ENCODE peak calls at places on chromosome 20, in nine cellular contexts. P is left ventricle myocardium inferior, D is tibial nerve, L is HCT116, M is heart left ventricle, O is psoas muscle, Q is testis, U is pancreas, C is breast epithelium. R is an unnamed sample. For H3K4me1, the result is how much of the 10 kb centered on the place peaks cover.

GRCh38 chr20:41654884-41655283 is 36.7 kb upstream of the CHD6 start:
- DNase-seq in L (no peak), C (no peak), O (no peak), M (no peak), Q (no peak), D (no peak), U (no peak), P (no peak), R (no peak)

GRCh38 chr20:24694727-24695528 is 225.5 kb downstream of the SYNDIG1 start:
- DNase-seq in Q (peak), M (no peak), P (peak), O (no peak), C (peak), U (no peak), L (no peak), D (no peak), R (peak)

GRCh38 chr20:52500150-52500549 is 308.6 kb upstream of the ZFP64 start:
- DNase-seq in P (no peak), Q (no peak), D (no peak), L (no peak), C (no peak), M (no peak), U (no peak), O (no peak), R (no peak)

GRCh38 chr20:49540232-49540620 is 27.7 kb downstream of the PTGIS start:
- DNase-seq in O (no peak), M (no peak), C (no peak), P (no peak), Q (peak), U (no peak), D (no peak), L (no peak), R (no peak)

GRCh38 chr20:63089051-63089907 is 82.5 kb upstream of the BHLHE23 start:
- DNase-seq in M (peak), P (peak), U (no peak), Q (peak), D (no peak), L (no peak), O (peak), C (peak), R (no peak)

GRCh38 chr20:36311854-36312723 is 6.0 kb downstream of the DLGAP4 start:
- DNase-seq in D (no peak), P (no peak), Q (no peak), O (peak), C (no peak), L (no peak), M (no peak), U (no peak), R (no peak)

GRCh38 chr20:51306521-51307358 is 235.8 kb downstream of the NFATC2 start:
- DNase-seq in C (peak), U (peak), P (peak), O (peak), L (peak), D (peak), Q (peak), M (peak), R (peak)

GRCh38 chr20:32898721-32899120 is 40.0 kb downstream of the EFCAB8 start:
- DNase-seq in D (no peak), P (no peak), O (no peak), Q (no peak), M (no peak), C (no peak), U (no peak), L (no peak), R (no peak)

GRCh38 chr20:12700701-12701100 is 308.1 kb upstream of the SPTLC3 start:
- DNase-seq in C (no peak), O (no peak), M (no peak), P (no peak), D (no peak), L (no peak), U (peak), Q (peak), R (no peak)

GRCh38 chr20:61218886-61219480 is 33.1 kb upstream of the CDH4 start:
- DNase-seq in O (no peak), C (no peak), D (no peak), L (no peak), P (no peak), U (no peak), Q (no peak), M (no peak), R (no peak)

GRCh38 chr20:37651932-37652331 is 41.9 kb upstream of the CTNNBL1 start:
- DNase-seq in U (peak), C (no peak), D (no peak), Q (peak), O (peak), L (peak), M (peak), P (peak), R (peak)

GRCh38 chr20:19786311-19786710 is 28.3 kb downstream of the RIN2 start:
- DNase-seq in O (no peak), M (peak), U (no peak), L (no peak), P (peak), Q (no peak), D (no peak), C (no peak), R (peak)

GRCh38 chr20:10708342-10709185 is 34.8 kb upstream of the JAG1 start:
- DNase-seq in P (no peak), O (no peak), M (no peak), Q (no peak), D (no peak), L (no peak), C (no peak), U (no peak), R (no peak)

GRCh38 chr20:35339007-35339406 is 46.8 kb upstream of the FAM83C start:
- DNase-seq in M (no peak), D (no peak), L (no peak), C (no peak), P (no peak), U (no peak), O (no peak), Q (no peak), R (no peak)

GRCh38 chr20:49379338-49379737 is 101.5 kb upstream of the ZNFX1 start:
- DNase-seq in D (no peak), U (no peak), Q (no peak), C (no peak), L (no peak), M (no peak), P (no peak), O (no peak), R (no peak)

GRCh38 chr20:40704828-40705227 is 15.8 kb upstream of the MAFB start:
- DNase-seq in M (no peak), Q (no peak), U (no peak), O (no peak), C (no peak), L (no peak), P (no peak), D (no peak), R (no peak)

GRCh38 chr20:23106271-23106851 is 20.2 kb upstream of the CD93 start:
- DNase-seq in O (peak), M (peak), U (no peak), D (no peak), C (no peak), P (no peak), L (no peak), Q (peak), R (no peak)

GRCh38 chr20:23195635-23196034 is 109.5 kb upstream of the CD93 start:
- DNase-seq in D (no peak), O (no peak), U (no peak), P (no peak), M (no peak), L (no peak), Q (no peak), C (no peak), R (no peak)

GRCh38 chr20:49929142-49929494 is 7.1 kb upstream of the RNF114 start:
- DNase-seq in M (no peak), C (no peak), Q (no peak), D (no peak), U (no peak), P (no peak), O (no peak), L (no peak), R (no peak)

GRCh38 chr20:61982240-61982950 is 83.3 kb downstream of the TAF4 start:
- DNase-seq in P (no peak), L (no peak), U (no peak), Q (no peak), C (no peak), O (no peak), M (no peak), D (no peak), R (no peak)

DNA sequence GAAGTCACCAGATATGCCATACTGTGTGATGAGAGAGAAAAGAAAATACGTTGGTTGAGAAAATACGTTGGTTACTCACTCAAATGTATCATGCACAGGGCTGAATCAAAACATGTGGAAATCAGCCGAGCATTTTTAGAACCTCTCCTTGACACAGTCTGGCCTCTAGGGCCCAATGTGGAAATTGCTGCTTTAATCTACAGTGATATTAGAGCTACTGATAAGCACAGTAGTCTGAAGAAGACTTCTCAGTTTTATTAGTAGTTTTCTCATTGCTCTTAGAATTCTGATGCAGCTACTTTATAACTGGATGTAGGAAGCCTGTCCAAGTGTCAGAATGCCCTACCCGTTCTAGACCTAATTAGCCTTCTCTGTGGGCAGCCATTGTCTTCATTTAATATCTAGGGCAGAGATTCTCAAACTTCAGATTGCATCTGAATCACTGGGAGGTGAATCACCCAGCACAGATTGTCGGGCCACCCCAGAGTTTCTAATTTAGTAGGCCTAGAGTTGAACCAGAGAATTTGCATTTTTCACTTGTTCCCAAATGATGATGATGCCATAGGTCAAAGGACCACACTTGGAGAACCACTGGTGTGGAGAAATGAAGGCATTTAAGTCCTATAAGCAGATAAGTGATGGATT is 229.1 kb downstream of the PLCB1 start:
- DNase-seq in U (no peak), L (no peak), C (no peak), M (no peak), O (no peak), P (no peak), Q (no peak), D (no peak), R (no peak)
- H3K4me1 ChIP-seq in U (under half), L (under half), C (under half), M (under half), O (under half), P (under half), Q (under half), D (under half), R (under half)

GRCh38 chr20:3759316-3759715 is 8.2 kb downstream of the ADISSP start:
- DNase-seq in D (no peak), P (no peak), Q (no peak), O (no peak), M (no peak), L (no peak), C (no peak), U (no peak), R (no peak)
- TF ChIP-seq CTCF in D (no peak), P (no peak), Q (no peak), O (no peak), M (no peak), L (no peak), C (no peak), U (no peak), R (no peak)

GRCh38 chr20:47557218-47557617 is 55.5 kb downstream of the NCOA3 start:
- DNase-seq in U (no peak), M (no peak), D (no peak), P (no peak), Q (no peak), O (no peak), L (no peak), C (no peak), R (no peak)
- H3K4me1 ChIP-seq in U (under half), M (under half), D (under half), P (half or more), Q (under half), O (under half), L (under half), C (under half), R (under half)

GRCh38 chr20:17608701-17609497 is 39.0 kb downstream of the DSTN start:
- DNase-seq in C (no peak), M (no peak), O (no peak), U (no peak), L (no peak), D (no peak), P (no peak), Q (no peak), R (no peak)
- TF ChIP-seq CTCF in C (no peak), M (no peak), O (no peak), U (no peak), L (no peak), D (no peak), P (no peak), Q (no peak), R (no peak)

DNA sequence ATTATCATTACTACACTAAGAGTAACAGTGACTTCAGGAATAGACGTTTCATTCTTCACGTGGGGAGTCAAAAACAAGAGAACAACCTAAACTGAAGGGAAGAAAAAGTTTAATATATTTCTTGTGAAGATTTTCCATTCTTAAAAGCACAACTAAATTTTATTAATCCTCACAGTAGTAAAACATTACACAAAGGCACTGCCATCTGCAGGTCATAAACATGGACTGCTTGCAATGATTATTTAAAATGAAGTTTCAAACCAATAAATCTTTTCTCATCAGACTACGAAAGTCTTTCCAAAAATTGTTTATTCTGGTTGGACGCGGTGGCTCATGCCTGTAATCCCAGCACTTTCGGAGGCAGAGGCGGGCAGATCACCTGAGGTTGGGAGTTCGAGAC is 2.6 kb downstream of the NCOA5 start:
- DNase-seq in P (no peak), C (no peak), O (no peak), Q (no peak), M (no peak), L (no peak), U (no peak), D (no peak), R (no peak)
- H3K4me1 ChIP-seq in P (half or more), C (under half), O (half or more), Q (under half), M (half or more), L (under half), U (under half), D (under half), R (under half)

GRCh38 chr20:58892126-58892931 is 39.8 kb downstream of the GNAS start:
- DNase-seq in P (peak), L (no peak), D (peak), Q (peak), M (peak), O (peak), C (peak), U (peak), R (peak)
- TF ChIP-seq CTCF in P (no peak), L (no peak), D (no peak), Q (no peak), M (peak), O (no peak), C (no peak), U (no peak), R (no peak)

GRCh38 chr20:44603327-44603726 is 20.9 kb downstream of the PKIG start:
- DNase-seq in C (no peak), O (no peak), P (no peak), D (no peak), L (no peak), U (no peak), Q (no peak), M (no peak), R (no peak)
- H3K4me1 ChIP-seq in C (under half), O (half or more), P (half or more), D (under half), L (under half), U (under half), Q (under half), M (half or more), R (under half)

GRCh38 chr20:2688041-2688591 is 4.5 kb upstream of the EBF4 start:
- DNase-seq in D (no peak), L (peak), P (peak), U (peak), M (peak), C (no peak), O (no peak), Q (peak), R (peak)
- TF ChIP-seq CTCF in D (peak), L (peak), P (peak), U (peak), M (peak), C (no peak), O (peak), Q (peak), R (peak)

DNA sequence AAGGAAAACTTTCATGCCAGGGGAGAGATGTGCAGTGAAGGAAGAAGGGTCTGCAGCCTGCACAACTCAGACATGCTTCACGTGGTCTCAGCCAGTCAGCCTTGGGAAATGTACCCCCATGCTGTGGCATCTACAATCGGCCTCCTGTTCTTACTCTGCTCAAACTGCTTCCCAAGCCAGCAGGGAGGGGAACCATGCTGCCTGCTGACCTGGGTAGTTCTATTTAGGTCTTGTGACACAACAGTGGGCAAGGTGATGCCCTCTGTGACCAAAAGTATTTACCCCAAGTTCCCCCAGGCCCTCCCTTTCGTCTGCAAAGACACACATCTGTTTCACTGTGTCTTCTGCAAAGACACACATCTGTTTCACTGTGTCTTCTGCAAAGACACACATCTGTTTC is 106.9 kb downstream of the SLC23A2 start:
- DNase-seq in Q (no peak), M (no peak), D (no peak), U (no peak), P (no peak), O (no peak), C (no peak), L (no peak), R (no peak)
- H3K4me1 ChIP-seq in Q (under half), M (under half), D (under half), U (under half), P (under half), O (under half), C (under half), L (under half), R (under half)